ENCODE peak calls at places on chromosomes 7 and 10, in five cellular contexts. One of them, this sample, is unnamed.

GRCh38 chr10:59991117-59991516 is 84.8 kb upstream of the CCDC6 start:
- DNase-seq in upper lobe of right lung: no peak
- DNase-seq in left lung: no peak
- DNase-seq in psoas muscle: no peak
- DNase-seq in body of pancreas: no peak
- DNase-seq in this sample: no peak

GRCh38 chr7:85529831-85530230 is 343.0 kb upstream of the SEMA3D start:
- DNase-seq in upper lobe of right lung: no peak
- DNase-seq in left lung: peak; percentile 34
- DNase-seq in psoas muscle: no peak
- DNase-seq in body of pancreas: no peak
- DNase-seq in this sample: no peak

GRCh38 chr7:131827421-131827820 is 271.0 kb upstream of the PODXL start:
- DNase-seq in left lung: no peak
- DNase-seq in upper lobe of right lung: no peak
- DNase-seq in body of pancreas: no peak
- DNase-seq in psoas muscle: no peak
- DNase-seq in this sample: no peak

GRCh38 chr10:79026341-79026761 is 42.4 kb upstream of the ZMIZ1 start:
- DNase-seq in left lung: no peak
- DNase-seq in upper lobe of right lung: peak; percentile 46
- DNase-seq in body of pancreas: no peak
- DNase-seq in psoas muscle: peak; percentile 29
- DNase-seq in this sample: peak; percentile 59

GRCh38 chr7:116195451-116195850 is 14.9 kb upstream of the TES start:
- DNase-seq in psoas muscle: no peak
- DNase-seq in body of pancreas: no peak
- DNase-seq in left lung: no peak
- DNase-seq in upper lobe of right lung: no peak
- DNase-seq in this sample: no peak

GRCh38 chr10:34143466-34143865 is 671.6 kb downstream of the PARD3 start:
- DNase-seq in upper lobe of right lung: no peak
- DNase-seq in left lung: no peak
- DNase-seq in body of pancreas: no peak
- DNase-seq in psoas muscle: no peak
- DNase-seq in this sample: no peak

GRCh38 chr10:23053036-23053435 is 42.3 kb upstream of the MSRB2 start:
- DNase-seq in upper lobe of right lung: no peak
- DNase-seq in left lung: peak; percentile 69
- DNase-seq in body of pancreas: no peak
- DNase-seq in psoas muscle: no peak
- DNase-seq in this sample: no peak

GRCh38 chr7:151924508-151924907 is 31.7 kb upstream of the GALNTL5 start:
- DNase-seq in psoas muscle: no peak
- DNase-seq in body of pancreas: peak; percentile 28
- DNase-seq in left lung: no peak
- DNase-seq in upper lobe of right lung: no peak
- DNase-seq in this sample: no peak

GRCh38 chr10:101070098-101070497 is 8.3 kb downstream of the KAZALD1 start:
- DNase-seq in upper lobe of right lung: no peak
- DNase-seq in psoas muscle: no peak
- DNase-seq in left lung: no peak
- DNase-seq in body of pancreas: no peak
- DNase-seq in this sample: no peak

GRCh38 chr10:49409755-49410154 is 13.9 kb upstream of the DRGX start:
- DNase-seq in left lung: no peak
- DNase-seq in psoas muscle: no peak
- DNase-seq in upper lobe of right lung: no peak
- DNase-seq in body of pancreas: peak; percentile 72
- DNase-seq in this sample: no peak

GRCh38 chr10:72107325-72108003 is 19.1 kb upstream of the SPOCK2 start:
- DNase-seq in upper lobe of right lung: no peak
- DNase-seq in psoas muscle: no peak
- DNase-seq in body of pancreas: no peak
- DNase-seq in left lung: no peak
- DNase-seq in this sample: no peak

GRCh38 chr10:71274901-71275796 is 43.9 kb upstream of the SLC29A3 start:
- DNase-seq in body of pancreas: no peak
- DNase-seq in left lung: no peak
- DNase-seq in upper lobe of right lung: no peak
- DNase-seq in psoas muscle: no peak
- DNase-seq in this sample: no peak

GRCh38 chr10:71868192-71868697 is 17.2 kb upstream of the PSAP start:
- DNase-seq in body of pancreas: no peak
- DNase-seq in psoas muscle: peak; percentile 77
- DNase-seq in left lung: peak; percentile 86
- DNase-seq in upper lobe of right lung: peak; percentile 78
- DNase-seq in this sample: peak; percentile 82

GRCh38 chr7:150992051-150992640 is 1.3 kb downstream of the NOS3 start:
- DNase-seq in left lung: no peak
- DNase-seq in upper lobe of right lung: no peak
- DNase-seq in body of pancreas: no peak
- DNase-seq in psoas muscle: no peak
- DNase-seq in this sample: no peak

GRCh38 chr10:75191821-75192568 is 18.6 kb upstream of the VDAC2 start:
- DNase-seq in left lung: peak; percentile 59
- DNase-seq in body of pancreas: peak; percentile 59
- DNase-seq in psoas muscle: peak; percentile 64
- DNase-seq in upper lobe of right lung: no peak
- DNase-seq in this sample: peak; percentile 82

GRCh38 chr7:94028768-94029167 is 24.6 kb upstream of the BET1 start:
- DNase-seq in body of pancreas: no peak
- DNase-seq in upper lobe of right lung: no peak
- DNase-seq in left lung: no peak
- DNase-seq in psoas muscle: no peak
- DNase-seq in this sample: no peak

GRCh38 chr7:132654150-132654549 is 77.9 kb upstream of the PLXNA4 start:
- DNase-seq in upper lobe of right lung: no peak
- DNase-seq in psoas muscle: no peak
- DNase-seq in body of pancreas: no peak
- DNase-seq in left lung: no peak
- DNase-seq in this sample: no peak

GRCh38 chr10:63093227-63093626 is 39.9 kb upstream of the NRBF2 start:
- DNase-seq in left lung: no peak
- DNase-seq in upper lobe of right lung: no peak
- DNase-seq in body of pancreas: no peak
- DNase-seq in psoas muscle: no peak
- DNase-seq in this sample: no peak

GRCh38 chr10:71316081-71316785 is 2.8 kb upstream of the SLC29A3 start:
- DNase-seq in psoas muscle: no peak
- DNase-seq in left lung: no peak
- DNase-seq in body of pancreas: no peak
- DNase-seq in upper lobe of right lung: no peak
- DNase-seq in this sample: no peak

GRCh38 chr10:62890395-62890794 is 74.2 kb upstream of the EGR2 start:
- DNase-seq in upper lobe of right lung: no peak
- DNase-seq in psoas muscle: no peak
- DNase-seq in body of pancreas: no peak
- DNase-seq in left lung: no peak
- DNase-seq in this sample: no peak

GRCh38 chr7:55021951-55022617 is 3.3 kb downstream of the EGFR start:
- DNase-seq in upper lobe of right lung: no peak
- DNase-seq in body of pancreas: no peak
- DNase-seq in psoas muscle: no peak
- DNase-seq in left lung: no peak
- DNase-seq in this sample: no peak
- H3K4me1 ChIP-seq in upper lobe of right lung: peaks cover 42% of the 10 kb centered on the region
- H3K4me1 ChIP-seq in body of pancreas: peaks cover 50% of the 10 kb centered on the region
- H3K4me1 ChIP-seq in psoas muscle: peaks cover 53% of the 10 kb centered on the region
- H3K4me1 ChIP-seq in left lung: peaks cover 14% of the 10 kb centered on the region
- H3K4me1 ChIP-seq in this sample: peaks cover 9% of the 10 kb centered on the region

GRCh38 chr10:26441491-26442214 is 3.5 kb downstream of the APBB1IP start:
- DNase-seq in psoas muscle: no peak
- DNase-seq in left lung: no peak
- DNase-seq in upper lobe of right lung: no peak
- DNase-seq in body of pancreas: no peak
- DNase-seq in this sample: no peak
- H3K27ac ChIP-seq in psoas muscle: no peak overlapping the region
- H3K27ac ChIP-seq in left lung: no peak overlapping the region
- H3K27ac ChIP-seq in upper lobe of right lung: no peak overlapping the region
- H3K27ac ChIP-seq in body of pancreas: no peak overlapping the region
- H3K27ac ChIP-seq in this sample: no peak overlapping the region

GRCh38 chr7:16684935-16685334 is 39.0 kb downstream of the BZW2 start:
- DNase-seq in left lung: no peak
- DNase-seq in upper lobe of right lung: no peak
- DNase-seq in body of pancreas: no peak
- DNase-seq in psoas muscle: no peak
- DNase-seq in this sample: no peak
- H3K36me3 ChIP-seq in left lung: peaks cover 45% of the 10 kb centered on the region
- H3K36me3 ChIP-seq in upper lobe of right lung: peaks cover 48% of the 10 kb centered on the region
- H3K36me3 ChIP-seq in body of pancreas: peaks cover 18% of the 10 kb centered on the region
- H3K36me3 ChIP-seq in psoas muscle: peaks cover 84% of the 10 kb centered on the region
- H3K36me3 ChIP-seq in this sample: peaks cover 5% of the 10 kb centered on the region

GRCh38 chr10:69712346-69712745 is 82.3 kb downstream of the FAM241B start:
- DNase-seq in left lung: no peak
- DNase-seq in body of pancreas: no peak
- DNase-seq in psoas muscle: no peak
- DNase-seq in upper lobe of right lung: peak; percentile 42
- DNase-seq in this sample: no peak

GRCh38 chr10:69704231-69704630 is 74.2 kb downstream of the FAM241B start:
- DNase-seq in body of pancreas: no peak
- DNase-seq in psoas muscle: no peak
- DNase-seq in left lung: no peak
- DNase-seq in upper lobe of right lung: no peak
- DNase-seq in this sample: no peak

GRCh38 chr10:69714572-69714971 is 84.5 kb downstream of the FAM241B start:
- DNase-seq in left lung: no peak
- DNase-seq in body of pancreas: no peak
- DNase-seq in upper lobe of right lung: no peak
- DNase-seq in psoas muscle: no peak
- DNase-seq in this sample: no peak

GRCh38 chr10:69710008-69710905 is 80.2 kb downstream of the FAM241B start:
- DNase-seq in psoas muscle: no peak
- DNase-seq in upper lobe of right lung: peak; percentile 46
- DNase-seq in left lung: no peak
- DNase-seq in body of pancreas: no peak
- DNase-seq in this sample: no peak

DNA sequence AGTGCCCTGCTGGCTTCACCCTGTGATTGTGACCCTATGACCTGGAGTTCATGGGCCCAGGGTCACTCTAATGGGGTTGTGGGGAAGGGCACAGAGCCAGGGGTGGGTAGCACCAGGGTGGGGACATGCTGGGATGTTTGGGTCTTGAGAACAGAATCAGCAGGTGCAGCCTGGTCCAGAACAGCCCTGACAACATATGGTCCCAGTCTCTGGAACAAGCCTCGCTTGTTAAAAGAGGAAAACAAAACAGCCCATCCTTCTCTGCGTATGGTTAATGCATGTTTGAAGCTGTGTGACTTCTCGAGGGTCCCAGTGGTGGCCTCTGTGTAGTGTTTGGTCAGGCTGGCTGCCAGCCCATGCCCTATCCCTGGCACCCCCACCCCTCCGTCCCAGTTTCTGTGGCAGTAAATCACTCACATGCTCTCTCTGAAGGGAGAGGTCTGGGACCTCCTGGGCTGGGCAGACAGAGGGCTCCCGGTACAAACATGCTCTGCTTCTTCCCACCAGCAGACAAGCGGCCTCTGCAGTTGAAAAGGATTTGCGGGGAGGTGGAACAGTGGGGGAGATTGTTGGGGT is 79.4 kb downstream of the FAM241B start:
- DNase-seq in body of pancreas: no peak
- DNase-seq in upper lobe of right lung: no peak
- DNase-seq in psoas muscle: no peak
- DNase-seq in left lung: no peak
- DNase-seq in this sample: no peak
- H3K4me1 ChIP-seq in body of pancreas: no peaks in the 10 kb centered on the region
- H3K4me1 ChIP-seq in upper lobe of right lung: no peaks in the 10 kb centered on the region
- H3K4me1 ChIP-seq in psoas muscle: no peaks in the 10 kb centered on the region
- H3K4me1 ChIP-seq in left lung: no peaks in the 10 kb centered on the region
- H3K4me1 ChIP-seq in this sample: no peaks in the 10 kb centered on the region

GRCh38 chr7:140230862-140231778 is 54.3 kb upstream of the KDM7A start:
- DNase-seq in psoas muscle: peak; percentile 58
- DNase-seq in left lung: peak; percentile 66
- DNase-seq in upper lobe of right lung: peak; percentile 78
- DNase-seq in body of pancreas: peak; percentile 65
- DNase-seq in this sample: peak; percentile 84
- H3K27ac ChIP-seq in psoas muscle: peak overlapping the region; percentile 41
- H3K27ac ChIP-seq in left lung: peak overlapping the region; percentile 14
- H3K27ac ChIP-seq in upper lobe of right lung: peak overlapping the region; percentile 53
- H3K27ac ChIP-seq in body of pancreas: no peak overlapping the region
- H3K27ac ChIP-seq in this sample: peak overlapping the region; percentile 0

GRCh38 chr10:77501152-77501845 is 136.3 kb downstream of the KCNMA1 start:
- DNase-seq in body of pancreas: no peak
- DNase-seq in psoas muscle: peak; percentile 77
- DNase-seq in left lung: peak; percentile 47
- DNase-seq in upper lobe of right lung: no peak
- DNase-seq in this sample: peak; percentile 75
- H3K36me3 ChIP-seq in body of pancreas: no peaks in the 10 kb centered on the region
- H3K36me3 ChIP-seq in psoas muscle: no peaks in the 10 kb centered on the region
- H3K36me3 ChIP-seq in left lung: no peaks in the 10 kb centered on the region
- H3K36me3 ChIP-seq in upper lobe of right lung: no peaks in the 10 kb centered on the region
- H3K36me3 ChIP-seq in this sample: no peaks in the 10 kb centered on the region

DNA sequence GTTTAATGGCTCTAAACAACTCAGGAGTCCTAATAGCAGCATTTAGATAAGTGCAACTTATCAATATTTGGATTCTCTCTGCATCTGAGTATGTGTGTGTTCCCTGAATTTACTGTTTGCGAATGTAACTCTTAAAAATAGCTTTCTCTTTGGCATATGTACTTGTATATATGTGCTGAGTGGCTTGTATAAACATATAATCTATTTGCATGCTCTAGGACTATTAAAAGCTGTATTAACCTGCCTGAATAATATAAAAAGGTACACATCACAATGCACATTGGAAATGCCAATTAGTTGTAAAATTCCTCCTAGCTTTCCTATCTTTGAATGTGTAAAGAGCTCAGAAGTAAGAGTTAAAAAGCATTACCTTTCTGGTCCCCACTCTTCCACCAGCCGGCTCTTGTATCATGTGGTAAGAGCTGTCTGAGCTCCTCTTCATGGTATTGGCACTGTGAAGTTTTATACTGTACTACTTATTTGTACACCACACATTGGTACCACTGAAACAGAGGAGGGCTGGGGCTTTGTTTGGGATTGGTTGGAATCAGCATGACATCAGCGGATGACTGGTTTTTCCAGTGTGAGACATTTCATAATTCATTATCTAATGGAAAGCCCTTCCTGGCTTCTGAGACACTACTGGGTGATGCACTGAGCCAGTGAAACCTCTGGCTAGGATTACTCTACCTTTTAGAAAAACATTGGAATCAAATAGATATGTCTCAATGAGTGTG is at the start of gene INHBA:
- DNase-seq in upper lobe of right lung: no peak
- DNase-seq in left lung: no peak
- DNase-seq in psoas muscle: no peak
- DNase-seq in body of pancreas: no peak
- DNase-seq in this sample: no peak
- H3K4me1 ChIP-seq in upper lobe of right lung: peaks cover 9% of the 10 kb centered on the region
- H3K4me1 ChIP-seq in left lung: no peaks in the 10 kb centered on the region
- H3K4me1 ChIP-seq in psoas muscle: peaks cover 8% of the 10 kb centered on the region
- H3K4me1 ChIP-seq in body of pancreas: peaks cover 26% of the 10 kb centered on the region
- H3K4me1 ChIP-seq in this sample: peaks cover 15% of the 10 kb centered on the region

GRCh38 chr10:110759523-110759922 is 112.2 kb upstream of the PDCD4 start:
- DNase-seq in psoas muscle: no peak
- DNase-seq in upper lobe of right lung: no peak
- DNase-seq in body of pancreas: no peak
- DNase-seq in left lung: no peak
- DNase-seq in this sample: no peak
- H3K27ac ChIP-seq in psoas muscle: peak overlapping the region; percentile 63
- H3K27ac ChIP-seq in upper lobe of right lung: no peak overlapping the region
- H3K27ac ChIP-seq in body of pancreas: no peak overlapping the region
- H3K27ac ChIP-seq in left lung: no peak overlapping the region
- H3K27ac ChIP-seq in this sample: no peak overlapping the region